ENCODE peak calls at places on chromosomes 11 and 22, in four cellular contexts. A is A549, T is fibroblast of pulmonary artery, L is gastrocnemius medialis. V is an unnamed sample.
A peak's percentile ranks its signal among the peaks of the same experiment; 100 is the strongest.

GRCh38 chr11:27839226-27839913 is 139.1 kb upstream of the BDNF start:
- DNase-seq in A (peak; percentile 21), T (peak; percentile 43), L (no peak), V (no peak)

GRCh38 chr11:120404495-120404894 is 68.3 kb downstream of the ARHGEF12 start:
- DNase-seq in A (no peak), T (peak; percentile 66), L (no peak), V (no peak)

GRCh38 chr11:60924110-60924905 is at the start of gene TMEM132A:
- DNase-seq in A (peak; percentile 68), T (peak; percentile 72), L (no peak), V (peak; percentile 36)

GRCh38 chr11:32433249-32434115 is 1.9 kb downstream of the WT1 start:
- DNase-seq in A (no peak), T (no peak), L (no peak), V (no peak)

GRCh38 chr22:19818264-19819208 is 36.1 kb downstream of the GNB1L start:
- DNase-seq in A (no peak), T (no peak), L (no peak), V (no peak)

GRCh38 chr22:21098099-21098671 is 52.4 kb downstream of the LRRC74B start:
- DNase-seq in A (peak; percentile 37), T (peak; percentile 14), L (no peak), V (no peak)

GRCh38 chr11:77187105-77187750 is 59.2 kb downstream of the MYO7A start:
- DNase-seq in A (no peak), T (no peak), L (no peak), V (no peak)

GRCh38 chr22:40922484-40923303 is 28.5 kb upstream of the RBX1 start:
- DNase-seq in A (peak; percentile 47), T (peak; percentile 84), L (peak; percentile 2), V (peak; percentile 16)

GRCh38 chr11:120536797-120537169 is 25.2 kb downstream of the GRIK4 start:
- DNase-seq in A (no peak), T (no peak), L (no peak), V (no peak)

GRCh38 chr11:96736591-96736990 is 346.8 kb downstream of the JRKL start:
- DNase-seq in A (no peak), T (peak; percentile 2), L (no peak), V (no peak)

GRCh38 chr11:123653405-123653996 is 923 bp downstream of the SCN3B start:
- DNase-seq in A (peak; percentile 7), T (no peak), L (no peak), V (no peak)

GRCh38 chr22:43745783-43746356 is 66.2 kb downstream of the EFCAB6 start:
- DNase-seq in A (no peak), T (no peak), L (no peak), V (no peak)

GRCh38 chr11:27807594-27807993 is 107.3 kb upstream of the BDNF start:
- DNase-seq in A (peak; percentile 17), T (peak; percentile 15), L (no peak), V (no peak)

GRCh38 chr11:34830648-34831047 is 85.5 kb downstream of the APIP start:
- DNase-seq in A (no peak), T (peak; percentile 25), L (no peak), V (no peak)

GRCh38 chr22:31481129-31481528 is 8.5 kb downstream of the EIF4ENIF1 start:
- DNase-seq in A (no peak), T (no peak), L (no peak), V (no peak)

GRCh38 chr22:39514373-39514973 is 5.9 kb upstream of the ATF4 start:
- DNase-seq in A (no peak), T (peak; percentile 62), L (no peak), V (no peak)

GRCh38 chr11:31412946-31413345 is 43.3 kb downstream of the DNAJC24 start:
- DNase-seq in A (no peak), T (peak; percentile 49), L (no peak), V (no peak)

GRCh38 chr11:134372536-134372935 is 39.5 kb downstream of the B3GAT1 start:
- DNase-seq in A (no peak), T (no peak), L (no peak), V (no peak)

GRCh38 chr22:27874756-27875155 is 44.3 kb downstream of the PITPNB start:
- DNase-seq in A (no peak), T (no peak), L (no peak), V (no peak)

GRCh38 chr11:134361661-134362060 is 29.9 kb downstream of the GLB1L2 start:
- DNase-seq in A (no peak), T (no peak), L (no peak), V (no peak)

GRCh38 chr11:4134844-4135243 is 40.2 kb downstream of the RRM1 start:
- DNase-seq in A (peak; percentile 65), T (peak; percentile 39), L (no peak), V (no peak)

GRCh38 chr22:39405346-39406085 is 5.9 kb downstream of the TAB1 start:
- DNase-seq in A (no peak), T (peak; percentile 75), L (no peak), V (no peak)

GRCh38 chr11:110297082-110297725 is 790 bp upstream of the RDX start:
- DNase-seq in A (no peak), T (no peak), L (no peak), V (no peak)

GRCh38 chr11:47565340-47566165 is at the start of gene PTPMT1:
- DNase-seq in A (peak; percentile 70), T (peak; percentile 69), L (peak; percentile 38), V (peak; percentile 39)

GRCh38 chr22:17258015-17258827 is 39.0 kb upstream of the ADA2 start:
- DNase-seq in A (no peak), T (peak; percentile 12), L (peak; percentile 86), V (peak; percentile 23)

GRCh38 chr11:65435981-65436411 is 13.4 kb downstream of the NEAT1 start:
- DNase-seq in A (peak; percentile 44), T (peak; percentile 54), L (no peak), V (peak; percentile 87)

GRCh38 chr11:1397146-1397861 is 7.6 kb downstream of the BRSK2 start:
- DNase-seq in A (no peak), T (no peak), L (no peak), V (no peak)

GRCh38 chr11:20671856-20672546 is 2.6 kb downstream of the NELL1 start:
- DNase-seq in A (peak; percentile 20), T (peak; percentile 3), L (no peak), V (no peak)

GRCh38 chr11:1197886-1198765 is 24.7 kb upstream of the MUC5B start:
- DNase-seq in A (no peak), T (no peak), L (no peak), V (peak; percentile 77)

GRCh38 chr11:57316017-57316416 is 8.7 kb downstream of the TNKS1BP1 start:
- DNase-seq in A (no peak), T (no peak), L (no peak), V (no peak)

GRCh38 chr22:22928666-22929380 is 41.2 kb downstream of the IGLL5 start:
- DNase-seq in A (no peak), T (peak; percentile 33), L (no peak), V (no peak)

GRCh38 chr22:21632931-21633330 is 371 bp downstream of the CCDC116 start:
- DNase-seq in A (no peak), T (no peak), L (no peak), V (no peak)

DNA sequence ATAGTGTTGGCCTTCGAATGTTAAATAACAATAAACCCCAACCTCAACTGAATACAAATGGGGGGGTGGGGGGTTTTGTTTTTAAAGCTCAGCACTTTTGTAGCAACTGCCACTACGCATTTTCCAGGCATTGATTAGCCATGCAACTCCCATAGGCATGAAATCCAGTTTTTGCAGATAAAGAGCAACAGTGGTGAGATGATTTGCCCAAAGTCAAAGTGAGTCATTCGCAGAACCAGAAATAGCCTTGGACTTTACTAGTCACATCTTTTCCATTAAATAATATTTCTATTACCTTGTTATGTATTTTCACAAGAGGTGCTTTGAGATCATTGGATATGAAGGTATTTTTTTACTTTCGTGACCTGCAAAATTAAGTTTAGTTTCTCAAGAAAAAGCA is 1.7 kb upstream of the PHF21A start:
- DNase-seq in A (no peak), T (peak; percentile 46), L (no peak), V (no peak)
- H3K4me3 ChIP-seq in A (peak overlapping the region; percentile 66), T (no peak overlapping the region), L (no peak overlapping the region), V (no peak overlapping the region)

DNA sequence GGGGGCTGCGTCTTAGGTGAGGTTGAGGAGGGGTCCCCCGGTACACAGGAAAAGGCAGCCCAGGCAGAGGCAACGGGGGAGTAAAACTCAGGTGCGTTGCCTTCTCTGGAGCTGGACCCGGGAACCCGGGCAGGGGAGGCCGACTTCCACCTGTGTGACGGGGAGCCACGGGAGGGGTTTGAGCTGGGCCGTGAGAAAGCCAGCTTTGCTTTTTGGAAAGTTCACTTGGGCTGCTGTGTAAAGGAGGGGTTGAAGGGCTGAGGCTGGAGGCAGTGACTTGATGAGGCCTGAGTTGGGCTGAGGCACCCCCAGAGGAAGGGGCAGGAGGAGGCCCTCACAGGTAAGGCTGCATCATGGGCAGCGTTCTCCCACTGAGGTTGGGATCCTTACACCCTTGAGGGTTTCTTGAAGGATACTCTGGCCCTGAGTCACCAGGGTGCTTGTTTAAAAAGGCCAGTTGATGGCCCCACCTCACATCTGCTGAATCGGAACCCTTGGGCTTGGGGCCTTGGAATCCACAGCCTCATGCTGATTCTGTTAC is 47.2 kb downstream of the CHRDL2 start:
- DNase-seq in A (no peak), T (no peak), L (no peak), V (no peak)
- H3K4me3 ChIP-seq in A (no peak overlapping the region), T (no peak overlapping the region), L (no peak overlapping the region), V (no peak overlapping the region)

DNA sequence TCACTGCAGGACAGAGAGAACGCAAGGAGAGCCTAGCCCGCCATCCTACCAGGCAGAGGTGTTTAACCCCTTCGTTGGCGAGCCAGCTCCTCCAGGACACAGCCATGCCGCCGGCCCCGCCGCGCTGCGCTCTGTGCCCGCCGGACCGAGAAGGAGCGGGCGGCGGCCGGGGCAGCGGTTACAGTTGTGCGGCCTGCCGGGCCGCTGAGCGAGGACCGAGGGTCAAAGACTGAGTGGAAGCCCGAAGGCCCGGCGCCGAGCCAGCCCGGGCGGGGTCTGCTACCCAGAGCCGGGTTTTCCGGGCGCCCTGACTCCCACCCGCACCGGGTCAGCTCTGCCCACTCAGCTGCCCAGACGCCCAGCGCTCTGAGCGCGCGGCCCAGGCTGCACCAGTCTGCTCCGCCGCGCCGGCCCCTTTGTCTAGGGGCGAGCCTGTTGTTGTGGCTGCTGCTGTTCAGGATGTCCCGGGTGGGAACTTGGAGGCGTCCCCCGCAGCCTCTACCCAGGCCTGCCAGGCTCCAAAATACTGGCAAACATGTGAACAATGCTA is at the start of gene NOX4:
- DNase-seq in A (no peak), T (peak; percentile 63), L (no peak), V (no peak)
- H3K4me3 ChIP-seq in A (no peak within 1 kb of the TSS), T (peak within 1 kb of the TSS; percentile 57), L (peak within 1 kb of the TSS; percentile 55), V (no peak within 1 kb of the TSS)

GRCh38 chr11:128288368-128288767 is 299.0 kb downstream of the ETS1 start:
- DNase-seq in A (no peak), T (peak; percentile 32), L (no peak), V (no peak)

GRCh38 chr11:128291835-128292234 is 295.5 kb downstream of the ETS1 start:
- DNase-seq in A (no peak), T (no peak), L (no peak), V (no peak)

GRCh38 chr11:128291043-128291442 is 296.3 kb downstream of the ETS1 start:
- DNase-seq in A (no peak), T (no peak), L (no peak), V (no peak)

GRCh38 chr11:128289048-128289447 is 298.3 kb downstream of the ETS1 start:
- DNase-seq in A (no peak), T (no peak), L (no peak), V (no peak)

GRCh38 chr11:128290106-128290840 is 297.1 kb downstream of the ETS1 start:
- DNase-seq in A (peak; percentile 59), T (peak; percentile 91), L (peak; percentile 47), V (peak; percentile 87)
- H3K4me3 ChIP-seq in A (no peak overlapping the region), T (no peak overlapping the region), L (peak overlapping the region; percentile 35), V (no peak overlapping the region)

V was measured in lower leg skin.